ENCODE peak calls at places on chromosome 10, in ten cellular contexts. I is A549, Y is right atrium auricular region, X is mucosa of gallbladder, A is AG04450, M is astrocyte of the hippocampus, T is AG20443, P is renal cortical epithelial cell, C is H7, Q is memory B cell. S is an unnamed sample.

GRCh38 chr10:6164271-6165095 is 38.2 kb upstream of the PFKFB3 start:
- DNase-seq in I (no peak), Y (no peak), X (no peak), A (no peak), M (no peak), T (no peak), P (no peak), C (peak; percentile 13), Q (no peak), S (peak; percentile 76)

GRCh38 chr10:130214431-130214830 is 78.2 kb downstream of the GLRX3 start:
- DNase-seq in I (no peak), Y (no peak), X (no peak), A (no peak), M (no peak), T (no peak), P (no peak), C (no peak), Q (no peak), S (no peak)

GRCh38 chr10:102504976-102505300 is 1.2 kb downstream of the SUFU start:
- DNase-seq in I (no peak), Y (no peak), X (no peak), A (no peak), M (no peak), T (no peak), P (no peak), C (no peak), Q (no peak), S (no peak)

GRCh38 chr10:110413049-110413783 is 84.5 kb upstream of the DUSP5 start:
- DNase-seq in I (no peak), Y (no peak), X (no peak), A (no peak), M (peak; percentile 61), T (peak; percentile 43), P (no peak), C (no peak), Q (no peak), S (no peak)

GRCh38 chr10:1411451-1411850 is 325.9 kb downstream of the ADARB2 start:
- DNase-seq in I (no peak), Y (peak; percentile 21), X (peak; percentile 6), A (no peak), M (no peak), T (no peak), P (no peak), C (peak; percentile 26), Q (no peak), S (no peak)

GRCh38 chr10:71589617-71590551 is 129.7 kb downstream of the C10orf105 start:
- DNase-seq in I (no peak), Y (no peak), X (no peak), A (no peak), M (no peak), T (no peak), P (no peak), C (no peak), Q (no peak), S (no peak)

GRCh38 chr10:28219241-28219640 is 83.6 kb downstream of the MPP7 start:
- DNase-seq in I (no peak), Y (no peak), X (no peak), A (peak; percentile 13), M (peak; percentile 17), T (peak; percentile 14), P (no peak), C (no peak), Q (no peak), S (no peak)

GRCh38 chr10:86210416-86210815 is 156.2 kb downstream of the GRID1 start:
- DNase-seq in I (no peak), Y (no peak), X (no peak), A (no peak), M (no peak), T (no peak), P (no peak), C (no peak), Q (no peak), S (no peak)

GRCh38 chr10:101671453-101671852 is 23.5 kb downstream of the FBXW4 start:
- DNase-seq in I (no peak), Y (no peak), X (no peak), A (no peak), M (no peak), T (no peak), P (no peak), C (no peak), Q (no peak), S (no peak)

GRCh38 chr10:80739963-80740715 is 202.4 kb downstream of the SH2D4B start:
- DNase-seq in I (no peak), Y (peak; percentile 32), X (no peak), A (no peak), M (no peak), T (no peak), P (no peak), C (peak; percentile 12), Q (no peak), S (peak; percentile 82)

GRCh38 chr10:132294561-132295320 is 13.0 kb downstream of the STK32C start:
- DNase-seq in I (no peak), Y (no peak), X (no peak), A (no peak), M (peak; percentile 28), T (no peak), P (no peak), C (peak; percentile 94), Q (no peak), S (peak; percentile 53)

GRCh38 chr10:79984851-79985250 is 35.9 kb upstream of the SFTPD start:
- DNase-seq in I (no peak), Y (no peak), X (no peak), A (no peak), M (no peak), T (no peak), P (peak; percentile 75), C (no peak), Q (no peak), S (peak; percentile 36)

GRCh38 chr10:99975942-99976809 is 33.6 kb downstream of the DNMBP start:
- DNase-seq in I (no peak), Y (no peak), X (no peak), A (no peak), M (peak; percentile 37), T (peak; percentile 24), P (peak; percentile 25), C (no peak), Q (no peak), S (no peak)

GRCh38 chr10:17730667-17731066 is 21.3 kb upstream of the TMEM236 start:
- DNase-seq in I (no peak), Y (no peak), X (no peak), A (no peak), M (peak; percentile 66), T (peak; percentile 43), P (no peak), C (no peak), Q (no peak), S (no peak)

GRCh38 chr10:50937230-50937907 is 51.9 kb upstream of the A1CF start:
- DNase-seq in I (peak; percentile 8), Y (no peak), X (no peak), A (peak; percentile 15), M (peak; percentile 41), T (peak; percentile 58), P (peak; percentile 62), C (peak; percentile 11), Q (no peak), S (peak; percentile 53)

GRCh38 chr10:59779656-59780521 is 26.6 kb upstream of the MRLN start:
- DNase-seq in I (no peak), Y (no peak), X (no peak), A (no peak), M (peak; percentile 79), T (no peak), P (no peak), C (no peak), Q (no peak), S (no peak)

GRCh38 chr10:38025283-38025682 is 14.8 kb downstream of the ZNF33A start:
- DNase-seq in I (no peak), Y (no peak), X (no peak), A (no peak), M (no peak), T (no peak), P (no peak), C (no peak), Q (no peak), S (no peak)

GRCh38 chr10:76543655-76544054 is 1094.0 kb downstream of the KCNMA1 start:
- DNase-seq in I (no peak), Y (no peak), X (no peak), A (no peak), M (peak; percentile 86), T (no peak), P (peak; percentile 67), C (no peak), Q (no peak), S (no peak)

GRCh38 chr10:50972591-50972990 is 87.2 kb upstream of the A1CF start:
- DNase-seq in I (no peak), Y (no peak), X (peak; percentile 70), A (no peak), M (no peak), T (no peak), P (peak; percentile 89), C (no peak), Q (no peak), S (no peak)

GRCh38 chr10:132684164-132684891 is 101.6 kb downstream of the NKX6-2 start:
- DNase-seq in I (no peak), Y (no peak), X (no peak), A (no peak), M (peak; percentile 37), T (no peak), P (peak; percentile 57), C (peak; percentile 24), Q (no peak), S (no peak)

GRCh38 chr10:124392651-124393342 is 25.9 kb downstream of the OAT start:
- DNase-seq in I (no peak), Y (no peak), X (no peak), A (no peak), M (no peak), T (no peak), P (no peak), C (peak; percentile 30), Q (no peak), S (no peak)

GRCh38 chr10:51092402-51092801 is 18.1 kb downstream of the PRKG1 start:
- DNase-seq in I (no peak), Y (peak; percentile 75), X (peak; percentile 64), A (no peak), M (peak; percentile 82), T (peak; percentile 42), P (no peak), C (no peak), Q (no peak), S (no peak)

GRCh38 chr10:623477-624311 is 65.8 kb downstream of the DIP2C start:
- DNase-seq in I (no peak), Y (no peak), X (no peak), A (no peak), M (peak; percentile 52), T (no peak), P (peak; percentile 41), C (peak; percentile 70), Q (no peak), S (no peak)

GRCh38 chr10:2119316-2119715 is 382.0 kb upstream of the ADARB2 start:
- DNase-seq in I (no peak), Y (no peak), X (no peak), A (no peak), M (peak; percentile 45), T (no peak), P (peak; percentile 66), C (no peak), Q (no peak), S (no peak)

GRCh38 chr10:117264776-117265175 is 23.9 kb downstream of the SLC18A2 start:
- DNase-seq in I (no peak), Y (no peak), X (no peak), A (no peak), M (no peak), T (no peak), P (no peak), C (no peak), Q (no peak), S (no peak)

GRCh38 chr10:101766306-101766705 is 9.6 kb downstream of the FGF8 start:
- DNase-seq in I (no peak), Y (no peak), X (no peak), A (no peak), M (no peak), T (no peak), P (no peak), C (peak; percentile 8), Q (no peak), S (no peak)

GRCh38 chr10:21315321-21316220 is 209.9 kb downstream of the SKIDA1 start:
- DNase-seq in I (peak; percentile 91), Y (peak; percentile 85), X (peak; percentile 87), A (peak; percentile 75), M (peak; percentile 94), T (peak; percentile 94), P (peak; percentile 98), C (peak; percentile 85), Q (no peak), S (peak; percentile 94)

GRCh38 chr10:102453502-102453901 is 2.2 kb upstream of the C10orf95 start:
- DNase-seq in I (no peak), Y (no peak), X (no peak), A (no peak), M (no peak), T (no peak), P (no peak), C (no peak), Q (no peak), S (no peak)

S was measured in mesendoderm.